ENCODE peak calls at places on chromosomes 12 and 14, in six cellular contexts. S is transverse colon, J is pancreas, Z is astrocyte, E is mammary epithelial cell, W is cardiac muscle cell. X is an unnamed sample. For H3K27me3, the result is how much of the 10 kb centered on the place peaks cover.

GRCh38 chr14:54420478-54421116 is 20.6 kb downstream of the CNIH1 start:
- DNase-seq in S (peak), J (no peak), Z (peak), E (peak), W (peak), X (peak)

GRCh38 chr12:108440736-108441135 is 74.3 kb upstream of the FICD start:
- DNase-seq in S (no peak), J (no peak), Z (no peak), E (no peak), W (no peak), X (no peak)

GRCh38 chr14:56874375-56874774 is 64.1 kb upstream of the OTX2 start:
- DNase-seq in S (peak), J (peak), Z (no peak), E (peak), W (no peak), X (no peak)

GRCh38 chr14:72730468-72730867 is 163.4 kb downstream of the DPF3 start:
- DNase-seq in S (no peak), J (no peak), Z (no peak), E (no peak), W (no peak), X (no peak)

GRCh38 chr12:49366652-49367380 is 446 bp upstream of the SPATS2 start:
- DNase-seq in S (peak), J (peak), Z (peak), E (peak), W (peak), X (peak)

GRCh38 chr12:87444039-87444438 is 585.2 kb downstream of the C12orf50 start:
- DNase-seq in S (no peak), J (no peak), Z (no peak), E (peak), W (no peak), X (no peak)

GRCh38 chr12:124569375-124570148 is 2.1 kb upstream of the NCOR2 start:
- DNase-seq in S (no peak), J (no peak), Z (no peak), E (no peak), W (no peak), X (no peak)

GRCh38 chr12:124545508-124546418 is 21.6 kb downstream of the NCOR2 start:
- DNase-seq in S (peak), J (no peak), Z (peak), E (no peak), W (no peak), X (peak)

GRCh38 chr12:22978962-22979361 is 354.0 kb downstream of the ETNK1 start:
- DNase-seq in S (no peak), J (no peak), Z (peak), E (peak), W (peak), X (peak)

GRCh38 chr14:53979141-53979673 is 22.6 kb upstream of the BMP4 start:
- DNase-seq in S (no peak), J (no peak), Z (peak), E (no peak), W (peak), X (peak)

GRCh38 chr14:69335421-69335820 is 62.7 kb downstream of the ERH start:
- DNase-seq in S (no peak), J (no peak), Z (peak), E (peak), W (no peak), X (no peak)

GRCh38 chr12:49019435-49020317 is 1.1 kb upstream of the PRKAG1 start:
- DNase-seq in S (peak), J (peak), Z (no peak), E (no peak), W (peak), X (no peak)

GRCh38 chr12:53950441-53950781 is 4.3 kb upstream of the HOXC12 start:
- DNase-seq in S (no peak), J (no peak), Z (no peak), E (no peak), W (no peak), X (no peak)

GRCh38 chr12:53951577-53952334 is 2.9 kb upstream of the HOXC12 start:
- DNase-seq in S (no peak), J (no peak), Z (no peak), E (no peak), W (no peak), X (no peak)

GRCh38 chr12:53948650-53949593 is 5.8 kb upstream of the HOXC12 start:
- DNase-seq in S (no peak), J (no peak), Z (no peak), E (no peak), W (no peak), X (peak)

GRCh38 chr12:53950789-53951576 is 3.7 kb upstream of the HOXC12 start:
- DNase-seq in S (no peak), J (no peak), Z (no peak), E (no peak), W (no peak), X (peak)

DNA sequence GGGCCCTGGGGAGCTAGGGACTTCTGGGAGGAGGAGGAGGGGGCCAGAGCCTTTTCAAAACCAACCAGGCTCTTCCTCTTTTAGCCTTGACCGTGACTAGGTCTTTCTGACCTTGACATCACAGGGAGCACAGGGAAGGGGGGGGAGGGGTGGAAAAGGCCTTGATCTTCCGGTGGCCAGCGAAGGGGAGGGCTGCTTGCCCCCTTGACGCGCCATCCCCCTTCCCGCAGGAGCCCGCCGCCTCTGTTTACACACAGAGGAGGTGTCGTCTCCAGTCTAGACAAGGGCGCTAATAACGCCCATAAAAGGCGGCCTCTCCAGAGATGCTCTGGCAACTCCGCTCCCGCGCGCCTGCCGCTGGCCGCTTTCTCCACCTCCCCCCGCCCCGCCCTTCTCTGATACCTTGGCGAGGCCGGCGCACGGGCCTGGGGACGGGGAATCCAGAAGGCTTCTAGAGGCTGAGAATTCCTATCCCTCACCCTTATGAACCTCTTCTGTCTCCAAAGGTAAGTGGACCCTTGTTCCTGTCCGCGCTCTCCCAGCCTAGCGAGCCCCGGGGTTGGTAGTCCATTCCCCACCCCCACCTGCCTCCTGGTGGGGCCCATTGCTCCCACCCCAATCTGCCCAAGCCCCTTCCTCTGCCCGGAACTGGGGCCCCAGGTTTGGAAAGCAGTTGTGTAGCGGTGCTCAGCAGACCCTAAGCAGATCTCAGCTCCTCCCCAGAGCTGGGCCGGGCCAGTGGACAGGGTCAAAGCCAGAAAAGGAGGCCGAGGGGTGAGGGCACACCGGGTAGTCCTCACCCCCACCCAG is 4.9 kb upstream of the HOXC12 start:
- DNase-seq in S (no peak), J (no peak), Z (no peak), E (no peak), W (no peak), X (no peak)
- H3K27me3 ChIP-seq in S (half or more), J (under half), Z (half or more), E (under half), W (half or more), X (under half)

GRCh38 chr12:83514372-83514771 is 827.7 kb downstream of the TMTC2 start:
- DNase-seq in S (no peak), J (no peak), Z (no peak), E (peak), W (no peak), X (no peak)
- H3K27ac ChIP-seq in S (no peak), J (no peak), Z (no peak), E (no peak), W (no peak), X (no peak)

DNA sequence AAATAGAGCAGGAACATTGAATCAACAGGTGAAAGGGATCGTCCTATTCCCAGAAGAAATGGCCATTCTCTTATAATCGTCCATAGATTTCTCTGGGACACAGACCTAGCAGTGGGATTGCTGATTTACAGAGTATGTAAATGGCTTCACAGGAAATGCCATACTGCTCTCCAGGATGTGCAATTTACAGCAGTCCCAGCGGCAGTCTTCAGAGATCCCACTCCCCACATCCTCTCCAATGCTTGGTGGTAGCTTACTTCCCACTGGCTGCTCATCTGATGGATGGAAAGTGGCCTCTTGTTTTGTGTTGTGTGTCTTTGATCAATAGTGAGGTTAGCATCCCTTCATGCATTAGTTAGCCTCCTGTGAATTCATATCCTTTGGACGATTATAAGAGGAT is 58.1 kb upstream of the PRMT8 start:
- DNase-seq in S (no peak), J (no peak), Z (no peak), E (no peak), W (no peak), X (no peak)
- H3K4me3 ChIP-seq in S (no peak), J (no peak), Z (no peak), E (no peak), W (no peak), X (no peak)

GRCh38 chr12:56155256-56155845 is 2.8 kb upstream of the MYL6 start:
- DNase-seq in S (no peak), J (no peak), Z (no peak), E (no peak), W (no peak), X (no peak)

GRCh38 chr12:56152756-56153137 is 360 bp downstream of the MYL6B start:
- DNase-seq in S (no peak), J (no peak), Z (no peak), E (no peak), W (no peak), X (no peak)

GRCh38 chr12:56153291-56154065 is 1.1 kb downstream of the MYL6B start:
- DNase-seq in S (no peak), J (no peak), Z (no peak), E (no peak), W (no peak), X (no peak)

GRCh38 chr12:56154818-56155217 is 2.4 kb downstream of the MYL6B start:
- DNase-seq in S (no peak), J (no peak), Z (no peak), E (no peak), W (no peak), X (no peak)

DNA sequence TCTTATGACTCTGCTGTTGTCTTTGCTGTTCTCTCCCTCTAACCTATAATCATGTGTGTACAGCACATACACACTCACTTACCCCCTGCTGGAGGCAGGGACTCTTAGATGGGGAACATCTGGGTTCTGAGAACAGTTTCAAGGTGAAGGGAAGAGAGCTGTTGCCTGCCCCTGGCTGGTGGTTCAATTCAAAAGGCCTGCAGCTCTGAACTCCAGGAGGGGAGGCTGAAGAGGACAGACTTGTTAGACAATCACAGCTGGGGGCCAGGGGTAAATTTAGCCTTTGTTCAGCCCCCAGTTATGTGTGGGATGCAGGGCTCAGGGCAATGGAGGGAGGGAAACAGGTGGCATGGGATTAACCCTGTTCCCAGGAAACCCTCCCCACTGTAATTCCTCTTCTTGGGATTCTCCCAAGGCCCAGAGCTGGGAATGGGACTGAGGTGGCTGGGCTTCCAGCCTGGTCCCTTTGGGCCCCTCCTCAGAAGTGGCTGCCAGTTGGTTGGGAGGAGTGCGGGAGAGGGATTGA is 1.9 kb downstream of the MYL6B start:
- DNase-seq in S (no peak), J (no peak), Z (no peak), E (no peak), W (no peak), X (no peak)
- H3K27me3 ChIP-seq in S (under half), J (under half), Z (under half), E (under half), W (under half), X (under half)

GRCh38 chr12:6956332-6956727 is 5.2 kb downstream of the PTPN6 start:
- DNase-seq in S (no peak), J (peak), Z (no peak), E (no peak), W (no peak), X (no peak)
- H3K27ac ChIP-seq in S (peak), J (no peak), Z (no peak), E (no peak), W (no peak), X (no peak)